ENCODE peak calls at places on chromosomes 16 and 17, in six cellular contexts. K is A549, G is HepG2, H is H1, R is GM12878, X is K562. I is an unnamed sample.

GRCh38 chr17:82602487-82602886 is 45.8 kb downstream of the WDR45B start:
- DNase-seq in K (no peak), G (no peak), H (no peak), R (no peak), X (no peak), I (no peak)

GRCh38 chr17:30337393-30337999 is 3.6 kb upstream of the TMIGD1 start:
- DNase-seq in K (no peak), G (peak; percentile 90), H (no peak), R (no peak), X (no peak), I (no peak)

GRCh38 chr17:77929180-77929564 is 29.3 kb upstream of the TNRC6C start:
- DNase-seq in K (no peak), G (no peak), H (no peak), R (no peak), X (no peak), I (no peak)

GRCh38 chr17:79597996-79598557 is 12.8 kb downstream of the RBFOX3 start:
- DNase-seq in K (no peak), G (no peak), H (no peak), R (no peak), X (no peak), I (no peak)

GRCh38 chr17:56325561-56325960 is 172.3 kb downstream of the ANKFN1 start:
- DNase-seq in K (no peak), G (no peak), H (no peak), R (no peak), X (no peak), I (no peak)

GRCh38 chr17:81973432-81973831 is 4.0 kb upstream of the ASPSCR1 start:
- DNase-seq in K (no peak), G (no peak), H (no peak), R (no peak), X (no peak), I (no peak)

GRCh38 chr16:72689851-72690250 is 358.1 kb downstream of the ZFHX3 start:
- DNase-seq in K (no peak), G (no peak), H (no peak), R (no peak), X (no peak), I (no peak)

GRCh38 chr16:14029658-14030057 is 41.5 kb upstream of the MRTFB start:
- DNase-seq in K (no peak), G (no peak), H (no peak), R (no peak), X (no peak), I (no peak)

GRCh38 chr16:66265556-66266133 is 100.8 kb upstream of the CDH5 start:
- DNase-seq in K (no peak), G (no peak), H (no peak), R (no peak), X (no peak), I (no peak)

GRCh38 chr16:29815032-29815721 is 775 bp upstream of the PAGR1 start:
- DNase-seq in K (no peak), G (no peak), H (no peak), R (no peak), X (peak; percentile 30), I (no peak)

GRCh38 chr16:29815793-29816693 is at the start of gene PAGR1:
- DNase-seq in K (peak; percentile 95), G (peak; percentile 99), H (peak; percentile 98), R (peak; percentile 100), X (peak; percentile 92), I (peak; percentile 99)

GRCh38 chr16:29813644-29814562 is 1.9 kb downstream of the PRRT2 start:
- DNase-seq in K (no peak), G (no peak), H (no peak), R (no peak), X (no peak), I (no peak)

GRCh38 chr16:29812754-29813643 is 1.0 kb downstream of the PRRT2 start:
- DNase-seq in K (no peak), G (no peak), H (no peak), R (no peak), X (no peak), I (no peak)

DNA sequence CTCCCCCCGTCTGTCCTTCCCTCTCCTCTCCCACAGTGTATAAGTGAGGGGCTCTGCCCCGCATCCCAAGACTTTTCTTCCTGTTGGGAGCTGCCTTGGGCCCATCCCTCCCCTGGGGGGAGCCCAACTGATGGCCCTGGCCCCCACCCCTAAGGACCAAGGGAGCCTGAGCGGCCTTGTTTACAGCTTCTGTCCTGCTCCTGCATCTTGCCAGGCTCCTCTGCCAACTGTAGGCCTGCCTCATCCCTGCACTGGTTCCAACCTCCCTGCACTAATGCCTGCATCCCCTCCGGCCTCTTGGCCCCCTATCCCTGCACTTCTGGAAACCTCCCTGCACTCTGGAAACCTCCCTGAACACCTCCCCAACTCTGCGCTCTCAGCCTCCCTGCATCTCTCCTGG is 1.4 kb upstream of the PAGR1 start:
- DNase-seq in K (no peak), G (no peak), H (no peak), R (no peak), X (no peak), I (no peak)
- H3K4me2 ChIP-seq in K (peak overlapping the region; percentile 97), G (peak overlapping the region; percentile 95), H (peak overlapping the region; percentile 92), R (peak overlapping the region; percentile 98), X (no peak overlapping the region), I (peak overlapping the region; percentile 78)

DNA sequence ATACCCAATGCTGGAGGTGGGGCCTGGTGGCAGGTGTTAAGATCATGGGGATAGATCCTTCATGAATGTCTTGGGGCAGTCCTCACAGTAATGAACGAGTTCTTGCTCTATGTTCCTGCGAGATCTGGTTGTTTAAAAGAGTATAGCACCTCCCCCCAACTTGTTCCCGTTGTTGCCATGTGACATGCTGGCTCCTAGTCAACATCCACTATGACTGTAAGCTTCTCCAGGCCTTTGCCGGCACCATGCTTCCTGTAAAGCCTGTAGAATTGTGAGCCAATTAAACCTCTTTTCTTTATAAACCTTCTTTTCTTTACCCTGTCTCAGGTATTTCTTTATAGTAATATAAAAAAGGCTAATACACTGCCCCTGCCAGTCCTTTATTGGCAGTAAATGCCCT is 33.3 kb downstream of the RANBP10 start:
- DNase-seq in K (no peak), G (no peak), H (no peak), R (no peak), X (peak; percentile 32), I (no peak)
- TF ChIP-seq MAX in K (no peak), G (no peak), H (no peak), R (no peak), X (no peak), I (no peak)

DNA sequence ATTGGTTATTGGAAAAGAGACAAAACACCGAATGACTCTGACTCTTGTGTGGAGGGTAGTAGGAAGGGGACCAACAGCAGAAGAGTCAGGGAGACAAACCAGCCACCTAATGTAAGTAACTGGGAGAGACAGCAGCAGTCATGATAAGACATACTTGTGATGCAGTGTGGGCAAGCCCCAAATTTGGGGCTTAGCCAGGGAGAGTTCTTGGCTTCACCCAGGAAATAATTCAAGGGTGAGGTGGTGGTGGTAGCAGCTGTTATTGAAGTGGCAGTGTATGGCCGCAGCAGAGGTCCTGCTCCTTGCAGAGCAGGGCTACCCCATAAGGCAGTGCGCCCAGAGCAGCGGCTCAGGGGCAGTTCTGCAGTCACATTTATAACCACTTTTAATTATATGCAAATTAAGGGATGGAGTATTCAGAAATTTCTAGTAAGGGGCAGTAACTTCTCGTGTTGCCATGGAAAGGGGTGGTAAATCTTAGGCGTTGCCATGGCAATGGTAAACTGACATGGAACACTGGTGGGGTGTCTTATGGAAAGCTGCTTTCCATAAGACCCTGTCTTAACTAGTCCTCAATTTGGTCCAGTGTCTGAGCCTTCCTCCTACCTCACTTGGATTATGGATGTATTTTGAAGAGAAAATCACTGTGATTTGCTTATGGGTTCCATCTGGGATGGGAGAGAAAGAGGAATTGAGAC is 317.1 kb downstream of the PHKB start:
- DNase-seq in K (no peak), G (no peak), H (no peak), R (no peak), X (no peak), I (no peak)
- TF ChIP-seq CEBPB in K (no peak), G (no peak), H (no peak), R (no peak), X (no peak), I (no peak)

DNA sequence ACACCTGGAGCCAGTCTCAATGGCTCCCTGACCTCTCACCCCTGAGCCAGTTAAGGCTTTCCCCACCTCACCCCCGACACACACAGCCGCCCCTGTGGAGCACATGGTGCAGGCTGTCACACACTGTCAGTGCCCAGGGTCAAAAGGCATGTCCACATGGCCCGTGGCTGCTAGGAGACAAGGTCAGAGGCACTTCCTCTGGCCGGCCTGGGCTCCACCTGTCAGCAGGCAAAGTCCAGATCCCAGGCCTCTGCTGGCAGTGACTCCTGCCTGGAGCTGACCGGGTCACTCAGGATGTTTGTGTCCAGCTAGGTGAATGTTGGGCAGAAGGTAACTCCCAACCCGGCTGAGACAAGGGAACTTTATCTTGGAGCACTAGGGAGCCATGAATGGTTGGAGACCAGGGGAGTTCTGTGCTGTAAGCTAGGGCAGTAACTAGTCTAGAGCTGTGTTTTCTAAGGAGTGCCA is 6.0 kb downstream of the SREBF1 start:
- DNase-seq in K (no peak), G (peak; percentile 92), H (no peak), R (no peak), X (no peak), I (no peak)
- H3K4me2 ChIP-seq in K (peak overlapping the region; percentile 38), G (peak overlapping the region; percentile 48), H (no peak overlapping the region), R (no peak overlapping the region), X (no peak overlapping the region), I (no peak overlapping the region)

GRCh38 chr17:41490620-41491019 is 910 bp upstream of the KRT36 start:
- DNase-seq in K (no peak), G (no peak), H (no peak), R (no peak), X (no peak), I (no peak)

GRCh38 chr17:41494524-41494923 is 4.8 kb upstream of the KRT36 start:
- DNase-seq in K (no peak), G (peak; percentile 13), H (no peak), R (no peak), X (no peak), I (no peak)

GRCh38 chr17:41492351-41492750 is 2.6 kb upstream of the KRT36 start:
- DNase-seq in K (no peak), G (no peak), H (no peak), R (no peak), X (no peak), I (no peak)

GRCh38 chr17:41491476-41491875 is 1.8 kb upstream of the KRT36 start:
- DNase-seq in K (no peak), G (no peak), H (no peak), R (no peak), X (no peak), I (no peak)

DNA sequence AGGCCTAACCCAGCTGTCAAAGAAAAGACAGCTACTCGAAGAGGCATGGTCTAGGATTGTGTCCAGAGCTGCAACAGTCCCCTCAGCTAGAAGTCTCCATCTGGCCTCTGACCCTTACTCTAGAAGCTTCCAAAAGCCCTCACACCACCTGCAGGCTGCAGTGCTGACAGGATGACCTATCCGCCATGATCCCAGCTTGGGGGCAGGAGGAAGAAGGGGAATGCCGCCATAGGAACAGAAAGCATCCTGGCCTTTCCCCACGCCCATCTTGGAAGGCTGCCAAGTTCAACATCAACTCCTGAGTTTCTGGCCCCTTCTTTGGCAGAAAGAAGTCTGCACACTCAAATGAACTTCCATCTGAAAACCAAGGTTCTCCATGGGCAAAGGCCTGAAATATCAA is 3.1 kb upstream of the KRT36 start:
- DNase-seq in K (no peak), G (peak; percentile 49), H (no peak), R (no peak), X (no peak), I (no peak)
- TF ChIP-seq MAX in K (no peak), G (no peak), H (no peak), R (no peak), X (no peak), I (no peak)

GRCh38 chr17:6648181-6648580 is 3.2 kb downstream of the MED31 start:
- DNase-seq in K (peak; percentile 76), G (peak; percentile 41), H (no peak), R (no peak), X (no peak), I (no peak)
- TF ChIP-seq CEBPB in K (no peak), G (no peak), H (no peak), R (no peak), X (no peak), I (no peak)

I was measured in HCT116.